ENCODE peak calls at places on chromosomes 7 and 10, in seven cellular contexts. D is neuronal stem cell; P is Jurkat, Clone E6-1; I is right atrium auricular region; G is dorsolateral prefrontal cortex; R is HepG2; W is foreskin fibroblast. S is an unnamed sample.

GRCh38 chr7:3495957-3496356 is 194.9 kb downstream of the SDK1 start:
- DNase-seq in D (no peak), P (no peak), I (no peak), G (no peak), R (no peak), W (no peak), S (no peak)

GRCh38 chr10:55091691-55092328 is 290.8 kb upstream of the PCDH15 start:
- DNase-seq in D (no peak), P (peak; percentile 10), I (no peak), G (no peak), R (no peak), W (peak; percentile 0), S (no peak)

GRCh38 chr10:130737622-130738021 is 573.9 kb downstream of the TCERG1L start:
- DNase-seq in D (peak; percentile 74), P (peak; percentile 28), I (no peak), G (no peak), R (no peak), W (peak; percentile 6), S (no peak)

GRCh38 chr7:92360387-92360786 is 86.9 kb upstream of the GATAD1 start:
- DNase-seq in D (no peak), P (no peak), I (no peak), G (no peak), R (no peak), W (no peak), S (no peak)

GRCh38 chr7:30755384-30756154 is 3.6 kb downstream of the INMT start:
- DNase-seq in D (no peak), P (no peak), I (peak; percentile 73), G (no peak), R (no peak), W (peak; percentile 60), S (no peak)

GRCh38 chr7:158448701-158449100 is 138.9 kb downstream of the PTPRN2 start:
- DNase-seq in D (no peak), P (no peak), I (no peak), G (no peak), R (no peak), W (no peak), S (no peak)

GRCh38 chr10:73084209-73084608 is 12.5 kb downstream of the P4HA1 start:
- DNase-seq in D (no peak), P (no peak), I (no peak), G (no peak), R (no peak), W (no peak), S (no peak)

GRCh38 chr7:22782616-22783232 is 39.9 kb downstream of the TOMM7 start:
- DNase-seq in D (peak; percentile 41), P (peak; percentile 44), I (peak; percentile 68), G (peak; percentile 7), R (peak; percentile 44), W (peak; percentile 66), S (no peak)

GRCh38 chr7:33986456-33986855 is 81.1 kb downstream of the BMPER start:
- DNase-seq in D (no peak), P (no peak), I (no peak), G (no peak), R (no peak), W (no peak), S (no peak)

GRCh38 chr7:98212532-98213041 is 1.3 kb downstream of the BHLHA15 start:
- DNase-seq in D (no peak), P (no peak), I (no peak), G (no peak), R (no peak), W (no peak), S (no peak)

GRCh38 chr10:13956826-13957225 is 370.1 kb downstream of the PRPF18 start:
- DNase-seq in D (no peak), P (no peak), I (peak; percentile 93), G (no peak), R (peak; percentile 5), W (peak; percentile 89), S (no peak)

GRCh38 chr10:79207726-79208125 is 139.0 kb downstream of the ZMIZ1 start:
- DNase-seq in D (no peak), P (no peak), I (no peak), G (no peak), R (no peak), W (no peak), S (no peak)

GRCh38 chr7:134513169-134513752 is 14.1 kb upstream of the AKR1B10 start:
- DNase-seq in D (peak; percentile 11), P (peak; percentile 12), I (peak; percentile 77), G (peak; percentile 9), R (peak; percentile 27), W (peak; percentile 77), S (no peak)

GRCh38 chr7:5557920-5558401 is 134.3 kb upstream of the TNRC18 start:
- DNase-seq in D (no peak), P (no peak), I (peak; percentile 85), G (peak; percentile 35), R (peak; percentile 63), W (peak; percentile 67), S (no peak)
- H3K4me3 ChIP-seq in D (no peak overlapping the region), P (no peak overlapping the region), I (no peak overlapping the region), G (peak overlapping the region; percentile 2), R (peak overlapping the region; percentile 55), W (peak overlapping the region; percentile 17), S (no peak overlapping the region)

DNA sequence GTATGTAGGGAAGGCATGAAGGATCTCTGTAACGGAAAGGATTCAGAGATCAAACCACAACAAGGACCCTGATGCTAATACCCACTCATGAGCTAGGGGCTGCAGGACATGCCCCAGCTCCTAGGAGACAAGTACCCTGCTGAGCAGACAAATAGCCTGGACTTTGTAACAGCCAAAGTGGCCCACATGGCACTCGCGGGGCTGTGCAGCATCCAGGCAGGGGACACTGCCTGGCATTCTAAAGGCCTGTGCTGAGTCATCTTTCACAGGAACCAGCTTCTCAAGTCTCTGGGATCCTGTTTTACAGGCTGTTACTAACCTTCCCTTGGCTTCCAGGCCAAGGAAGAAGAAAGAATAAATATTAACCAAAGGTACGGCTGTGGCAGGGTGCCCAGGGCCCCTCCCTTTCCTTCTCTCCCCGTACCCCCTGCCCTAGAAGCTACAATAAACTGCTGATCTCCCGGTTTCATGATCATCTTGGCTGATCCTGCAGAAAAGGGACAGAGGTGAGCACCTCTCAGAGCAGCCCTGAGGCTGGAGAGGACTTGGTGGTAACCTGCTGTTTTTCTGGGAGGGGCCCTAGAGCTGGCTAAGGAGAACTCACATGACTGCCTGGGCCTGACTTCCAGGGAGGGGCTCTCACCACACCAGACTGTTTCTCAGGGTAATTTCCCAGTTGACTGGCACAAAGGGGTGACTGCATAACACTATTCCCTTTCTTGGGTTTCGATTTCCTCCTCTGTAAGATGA is 4.2 kb upstream of the RPEL1 start:
- DNase-seq in D (no peak), P (no peak), I (no peak), G (peak; percentile 27), R (peak; percentile 50), W (peak; percentile 71), S (no peak)
- H3K4me3 ChIP-seq in D (no peak overlapping the region), P (no peak overlapping the region), I (no peak overlapping the region), G (no peak overlapping the region), R (peak overlapping the region; percentile 22), W (no peak overlapping the region), S (no peak overlapping the region)

GRCh38 chr7:100890640-100891521 is 1.4 kb upstream of the UFSP1 start:
- DNase-seq in D (no peak), P (no peak), I (no peak), G (no peak), R (no peak), W (peak; percentile 19), S (no peak)
- H3K4me3 ChIP-seq in D (peak overlapping the region; percentile 57), P (peak overlapping the region; percentile 65), I (peak overlapping the region; percentile 50), G (peak overlapping the region; percentile 83), R (no peak overlapping the region), W (peak overlapping the region; percentile 59), S (peak overlapping the region; percentile 63)

GRCh38 chr10:6578221-6579192 is 1.6 kb downstream of the PRKCQ start:
- DNase-seq in D (no peak), P (peak; percentile 96), I (no peak), G (no peak), R (no peak), W (no peak), S (no peak)
- H3K4me3 ChIP-seq in D (no peak overlapping the region), P (peak overlapping the region; percentile 67), I (no peak overlapping the region), G (peak overlapping the region; percentile 84), R (no peak overlapping the region), W (no peak overlapping the region), S (no peak overlapping the region)

GRCh38 chr7:782718-783449 is 49.4 kb upstream of the SUN1 start:
- DNase-seq in D (no peak), P (no peak), I (no peak), G (no peak), R (no peak), W (no peak), S (no peak)

GRCh38 chr7:780516-780915 is 51.8 kb upstream of the SUN1 start:
- DNase-seq in D (no peak), P (no peak), I (no peak), G (no peak), R (no peak), W (no peak), S (no peak)

GRCh38 chr7:783556-784490 is 48.5 kb upstream of the SUN1 start:
- DNase-seq in D (no peak), P (no peak), I (no peak), G (no peak), R (no peak), W (no peak), S (no peak)

GRCh38 chr7:781228-781864 is 50.9 kb upstream of the SUN1 start:
- DNase-seq in D (no peak), P (no peak), I (no peak), G (no peak), R (no peak), W (no peak), S (no peak)

GRCh38 chr7:781936-782529 is 50.2 kb upstream of the SUN1 start:
- DNase-seq in D (no peak), P (no peak), I (no peak), G (no peak), R (no peak), W (no peak), S (no peak)
- H3K4me3 ChIP-seq in D (no peak overlapping the region), P (no peak overlapping the region), I (no peak overlapping the region), G (no peak overlapping the region), R (no peak overlapping the region), W (no peak overlapping the region), S (no peak overlapping the region)

S was measured in AG04449.